ENCODE peak calls at places on chromosomes 7 and 10, in seven cellular contexts. J is ovary; T is anterior cingulate cortex; Z is stimulated activated CD8-positive, alpha-beta memory T cell treated with anti-CD3 and anti-CD28 coated beads, Interleukin-7, amount 100 ng/mL, for 4 hours; S is NCI-H1092; H is GM23338; C is AG09319. N is an unnamed sample.

GRCh38 chr10:102630663-102631062 is 13.6 kb upstream of the TRIM8 start:
- DNase-seq in J (no peak), T (no peak), Z (no peak), S (no peak), H (no peak), C (no peak), N (no peak)

GRCh38 chr10:666237-667012 is 23.0 kb downstream of the DIP2C start:
- DNase-seq in J (peak), T (no peak), Z (no peak), S (no peak), H (no peak), C (no peak), N (no peak)

GRCh38 chr10:27359792-27360320 is 119.3 kb upstream of the ACBD5 start:
- DNase-seq in J (no peak), T (no peak), Z (no peak), S (no peak), H (no peak), C (no peak), N (no peak)

GRCh38 chr7:3027005-3027404 is 16.7 kb downstream of the CARD11 start:
- DNase-seq in J (no peak), T (no peak), Z (no peak), S (no peak), H (no peak), C (no peak), N (no peak)

GRCh38 chr10:105691811-105692210 is 1050.7 kb downstream of the SORCS3 start:
- DNase-seq in J (no peak), T (no peak), Z (no peak), S (no peak), H (peak), C (no peak), N (peak)

GRCh38 chr7:98514211-98515150 is 102.6 kb upstream of the NPTX2 start:
- DNase-seq in J (no peak), T (no peak), Z (no peak), S (no peak), H (peak), C (no peak), N (no peak)

GRCh38 chr7:92615861-92616260 is 25.7 kb upstream of the FAM133B start:
- DNase-seq in J (no peak), T (no peak), Z (no peak), S (no peak), H (peak), C (no peak), N (no peak)

GRCh38 chr10:132577350-132578005 is 39.9 kb downstream of the INPP5A start:
- DNase-seq in J (no peak), T (peak), Z (no peak), S (no peak), H (no peak), C (no peak), N (no peak)

GRCh38 chr7:25048444-25048834 is 68.5 kb upstream of the OSBPL3 start:
- DNase-seq in J (no peak), T (no peak), Z (no peak), S (no peak), H (no peak), C (no peak), N (no peak)

GRCh38 chr10:68271104-68271882 is 39.4 kb upstream of the ATOH7 start:
- DNase-seq in J (no peak), T (no peak), Z (no peak), S (peak), H (peak), C (no peak), N (no peak)

GRCh38 chr10:62696798-62697197 is 107.7 kb upstream of the ADO start:
- DNase-seq in J (no peak), T (no peak), Z (no peak), S (no peak), H (no peak), C (no peak), N (no peak)

GRCh38 chr10:79581044-79581443 is 20.8 kb upstream of the SFTPA2 start:
- DNase-seq in J (no peak), T (no peak), Z (no peak), S (no peak), H (no peak), C (no peak), N (no peak)

GRCh38 chr10:8365935-8366911 is 311.7 kb downstream of the GATA3 start:
- DNase-seq in J (no peak), T (no peak), Z (peak), S (no peak), H (no peak), C (no peak), N (no peak)

GRCh38 chr7:123492485-123492884 is 41.9 kb downstream of the IQUB start:
- DNase-seq in J (no peak), T (no peak), Z (no peak), S (no peak), H (peak), C (no peak), N (no peak)

GRCh38 chr10:16867556-16867955 is 50.3 kb upstream of the RSU1 start:
- DNase-seq in J (no peak), T (no peak), Z (no peak), S (no peak), H (peak), C (no peak), N (no peak)

GRCh38 chr10:75234683-75235374 is 928 bp downstream of the COMTD1 start:
- DNase-seq in J (peak), T (no peak), Z (peak), S (peak), H (peak), C (no peak), N (no peak)

GRCh38 chr7:98354511-98355249 is 46.2 kb downstream of the BAIAP2L1 start:
- DNase-seq in J (no peak), T (no peak), Z (no peak), S (no peak), H (no peak), C (no peak), N (no peak)

GRCh38 chr10:19811517-19811916 is 4.7 kb upstream of the PLXDC2 start:
- DNase-seq in J (no peak), T (peak), Z (no peak), S (no peak), H (peak), C (no peak), N (no peak)

GRCh38 chr10:100153239-100153840 is 32.5 kb downstream of the ERLIN1 start:
- DNase-seq in J (no peak), T (no peak), Z (no peak), S (no peak), H (no peak), C (no peak), N (no peak)

GRCh38 chr10:84337199-84337598 is 8.8 kb downstream of the CCSER2 start:
- DNase-seq in J (no peak), T (no peak), Z (no peak), S (no peak), H (no peak), C (peak), N (no peak)

GRCh38 chr10:73892314-73893080 is 18.1 kb upstream of the CAMK2G start:
- DNase-seq in J (no peak), T (no peak), Z (no peak), S (no peak), H (no peak), C (no peak), N (no peak)

GRCh38 chr10:104447331-104447730 is 93.7 kb downstream of the CFAP58 start:
- DNase-seq in J (no peak), T (no peak), Z (no peak), S (no peak), H (no peak), C (no peak), N (no peak)

GRCh38 chr7:40279991-40280390 is 145.2 kb downstream of the SUGCT start:
- DNase-seq in J (no peak), T (no peak), Z (no peak), S (no peak), H (no peak), C (no peak), N (no peak)

GRCh38 chr10:110486680-110487410 is 10.9 kb upstream of the DUSP5 start:
- DNase-seq in J (no peak), T (no peak), Z (no peak), S (no peak), H (no peak), C (no peak), N (no peak)

GRCh38 chr10:191703-192518 is 56.7 kb downstream of the ZMYND11 start:
- DNase-seq in J (no peak), T (no peak), Z (no peak), S (no peak), H (no peak), C (peak), N (no peak)

GRCh38 chr7:2010101-2010500 is 222.6 kb downstream of the MAD1L1 start:
- DNase-seq in J (peak), T (no peak), Z (no peak), S (no peak), H (no peak), C (no peak), N (no peak)

GRCh38 chr10:24669285-24669861 is 54.3 kb downstream of the ARHGAP21 start:
- DNase-seq in J (no peak), T (no peak), Z (no peak), S (no peak), H (no peak), C (no peak), N (no peak)

GRCh38 chr10:75407716-75408511 is 6.3 kb upstream of the ZNF503 start:
- DNase-seq in J (peak), T (no peak), Z (no peak), S (no peak), H (peak), C (no peak), N (no peak)

GRCh38 chr10:51879238-51879637 is 179.8 kb upstream of the CSTF2T start:
- DNase-seq in J (no peak), T (no peak), Z (no peak), S (no peak), H (no peak), C (peak), N (no peak)

GRCh38 chr7:130418306-130418705 is 22.5 kb downstream of the CEP41 start:
- DNase-seq in J (no peak), T (no peak), Z (no peak), S (no peak), H (no peak), C (no peak), N (no peak)

N was measured in SK-N-MC.